ENCODE peak calls at places on chromosomes 7 and 10, in seven cellular contexts. One of them, this sample, is unnamed.

GRCh38 chr10:33238643-33239042 is 95.8 kb downstream of the NRP1 start:
- DNase-seq in H54: no peak
- DNase-seq in esophagus squamous epithelium: no peak
- DNase-seq in HCT116: no peak
- DNase-seq in endothelial cell of umbilical vein: no peak
- DNase-seq in A549: peak; percentile 82
- DNase-seq in body of pancreas: no peak
- DNase-seq in this sample: no peak

GRCh38 chr7:101218236-101219130 is 518 bp downstream of the ZNHIT1 start:
- DNase-seq in H54: no peak
- DNase-seq in esophagus squamous epithelium: no peak
- DNase-seq in HCT116: no peak
- DNase-seq in endothelial cell of umbilical vein: no peak
- DNase-seq in A549: no peak
- DNase-seq in body of pancreas: no peak
- DNase-seq in this sample: no peak

GRCh38 chr7:45682358-45682735 is 108.2 kb downstream of the ADCY1 start:
- DNase-seq in H54: no peak
- DNase-seq in esophagus squamous epithelium: no peak
- DNase-seq in HCT116: no peak
- DNase-seq in endothelial cell of umbilical vein: no peak
- DNase-seq in A549: no peak
- DNase-seq in body of pancreas: no peak
- DNase-seq in this sample: no peak

GRCh38 chr7:4818000-4818794 is 42.8 kb downstream of the AP5Z1 start:
- DNase-seq in H54: no peak
- DNase-seq in esophagus squamous epithelium: no peak
- DNase-seq in HCT116: no peak
- DNase-seq in endothelial cell of umbilical vein: no peak
- DNase-seq in A549: no peak
- DNase-seq in body of pancreas: no peak
- DNase-seq in this sample: no peak

GRCh38 chr10:111873041-111873440 is 310.5 kb downstream of the GPAM start:
- DNase-seq in H54: no peak
- DNase-seq in esophagus squamous epithelium: no peak
- DNase-seq in HCT116: no peak
- DNase-seq in endothelial cell of umbilical vein: no peak
- DNase-seq in A549: no peak
- DNase-seq in body of pancreas: no peak
- DNase-seq in this sample: no peak

GRCh38 chr7:19442016-19442785 is 266.6 kb downstream of the POLR1F start:
- DNase-seq in H54: peak; percentile 45
- DNase-seq in esophagus squamous epithelium: no peak
- DNase-seq in HCT116: peak; percentile 50
- DNase-seq in endothelial cell of umbilical vein: peak; percentile 30
- DNase-seq in A549: peak; percentile 55
- DNase-seq in body of pancreas: no peak
- DNase-seq in this sample: peak; percentile 11

GRCh38 chr7:133570321-133570720 is 317.4 kb downstream of the EXOC4 start:
- DNase-seq in H54: no peak
- DNase-seq in esophagus squamous epithelium: no peak
- DNase-seq in HCT116: no peak
- DNase-seq in endothelial cell of umbilical vein: no peak
- DNase-seq in A549: no peak
- DNase-seq in body of pancreas: no peak
- DNase-seq in this sample: no peak

GRCh38 chr10:52400564-52400963 is 86.5 kb downstream of the DKK1 start:
- DNase-seq in H54: no peak
- DNase-seq in esophagus squamous epithelium: no peak
- DNase-seq in HCT116: no peak
- DNase-seq in endothelial cell of umbilical vein: peak; percentile 13
- DNase-seq in A549: peak; percentile 12
- DNase-seq in body of pancreas: no peak
- DNase-seq in this sample: no peak

GRCh38 chr10:102324061-102324460 is 71.4 kb upstream of the NFKB2 start:
- DNase-seq in H54: no peak
- DNase-seq in esophagus squamous epithelium: no peak
- DNase-seq in HCT116: no peak
- DNase-seq in endothelial cell of umbilical vein: no peak
- DNase-seq in A549: no peak
- DNase-seq in body of pancreas: no peak
- DNase-seq in this sample: no peak

GRCh38 chr10:106535304-106535964 is 629.1 kb downstream of the SORCS1 start:
- DNase-seq in H54: no peak
- DNase-seq in esophagus squamous epithelium: no peak
- DNase-seq in HCT116: no peak
- DNase-seq in endothelial cell of umbilical vein: no peak
- DNase-seq in A549: peak; percentile 5
- DNase-seq in body of pancreas: no peak
- DNase-seq in this sample: no peak

GRCh38 chr10:93166116-93166515 is 92.4 kb downstream of the CYP26A1 start:
- DNase-seq in H54: no peak
- DNase-seq in esophagus squamous epithelium: no peak
- DNase-seq in HCT116: no peak
- DNase-seq in endothelial cell of umbilical vein: no peak
- DNase-seq in A549: no peak
- DNase-seq in body of pancreas: no peak
- DNase-seq in this sample: no peak

GRCh38 chr7:107742678-107743566 is 1.0 kb upstream of the CBLL1 start:
- DNase-seq in H54: peak; percentile 38
- DNase-seq in esophagus squamous epithelium: no peak
- DNase-seq in HCT116: no peak
- DNase-seq in endothelial cell of umbilical vein: no peak
- DNase-seq in A549: no peak
- DNase-seq in body of pancreas: peak; percentile 69
- DNase-seq in this sample: no peak

GRCh38 chr10:32981760-32982159 is 23.7 kb upstream of the ITGB1 start:
- DNase-seq in H54: no peak
- DNase-seq in esophagus squamous epithelium: no peak
- DNase-seq in HCT116: no peak
- DNase-seq in endothelial cell of umbilical vein: peak; percentile 95
- DNase-seq in A549: peak; percentile 92
- DNase-seq in body of pancreas: peak; percentile 72
- DNase-seq in this sample: no peak

GRCh38 chr10:61903184-61903990 is 1.9 kb downstream of the ARID5B start:
- DNase-seq in H54: no peak
- DNase-seq in esophagus squamous epithelium: no peak
- DNase-seq in HCT116: peak; percentile 42
- DNase-seq in endothelial cell of umbilical vein: peak; percentile 69
- DNase-seq in A549: peak; percentile 25
- DNase-seq in body of pancreas: peak; percentile 66
- DNase-seq in this sample: peak; percentile 60

GRCh38 chr10:61901829-61902447 is 439 bp downstream of the ARID5B start:
- DNase-seq in H54: no peak
- DNase-seq in esophagus squamous epithelium: no peak
- DNase-seq in HCT116: no peak
- DNase-seq in endothelial cell of umbilical vein: no peak
- DNase-seq in A549: peak; percentile 31
- DNase-seq in body of pancreas: peak; percentile 37
- DNase-seq in this sample: peak; percentile 55

GRCh38 chr10:61903991-61904350 is 2.5 kb downstream of the ARID5B start:
- DNase-seq in H54: no peak
- DNase-seq in esophagus squamous epithelium: no peak
- DNase-seq in HCT116: no peak
- DNase-seq in endothelial cell of umbilical vein: peak; percentile 59
- DNase-seq in A549: no peak
- DNase-seq in body of pancreas: no peak
- DNase-seq in this sample: no peak

GRCh38 chr10:61900829-61901783 is at the start of gene ARID5B:
- DNase-seq in H54: no peak
- DNase-seq in esophagus squamous epithelium: no peak
- DNase-seq in HCT116: peak; percentile 68
- DNase-seq in endothelial cell of umbilical vein: peak; percentile 59
- DNase-seq in A549: peak; percentile 68
- DNase-seq in body of pancreas: peak; percentile 77
- DNase-seq in this sample: peak; percentile 56

GRCh38 chr10:61902448-61903183 is 1.1 kb downstream of the ARID5B start:
- DNase-seq in H54: no peak
- DNase-seq in esophagus squamous epithelium: no peak
- DNase-seq in HCT116: peak; percentile 51
- DNase-seq in endothelial cell of umbilical vein: peak; percentile 84
- DNase-seq in A549: peak; percentile 55
- DNase-seq in body of pancreas: peak; percentile 72
- DNase-seq in this sample: peak; percentile 56
- TF ChIP-seq POLR2A in H54: no peak
- TF ChIP-seq POLR2A in esophagus squamous epithelium: no peak
- TF ChIP-seq POLR2A in HCT116: no peak
- TF ChIP-seq POLR2A in endothelial cell of umbilical vein: no peak
- TF ChIP-seq POLR2A in A549: no peak
- TF ChIP-seq POLR2A in body of pancreas: peak; percentile 21
- TF ChIP-seq POLR2A in this sample: no peak

GRCh38 chr10:70227548-70228320 is 5.5 kb downstream of the PPA1 start:
- DNase-seq in H54: no peak
- DNase-seq in esophagus squamous epithelium: no peak
- DNase-seq in HCT116: no peak
- DNase-seq in endothelial cell of umbilical vein: no peak
- DNase-seq in A549: peak; percentile 63
- DNase-seq in body of pancreas: peak; percentile 20
- DNase-seq in this sample: peak; percentile 5
- TF ChIP-seq POLR2A in H54: no peak
- TF ChIP-seq POLR2A in esophagus squamous epithelium: no peak
- TF ChIP-seq POLR2A in HCT116: no peak
- TF ChIP-seq POLR2A in endothelial cell of umbilical vein: no peak
- TF ChIP-seq POLR2A in A549: no peak
- TF ChIP-seq POLR2A in body of pancreas: no peak
- TF ChIP-seq POLR2A in this sample: no peak

GRCh38 chr10:74150151-74151056 is at the start of gene AP3M1:
- DNase-seq in H54: peak; percentile 87
- DNase-seq in esophagus squamous epithelium: peak; percentile 65
- DNase-seq in HCT116: no peak
- DNase-seq in endothelial cell of umbilical vein: peak; percentile 82
- DNase-seq in A549: no peak
- DNase-seq in body of pancreas: peak; percentile 89
- DNase-seq in this sample: no peak
- TF ChIP-seq POLR2A in H54: peak; percentile 42
- TF ChIP-seq POLR2A in esophagus squamous epithelium: no peak
- TF ChIP-seq POLR2A in HCT116: peak; percentile 48
- TF ChIP-seq POLR2A in endothelial cell of umbilical vein: no peak
- TF ChIP-seq POLR2A in A549: peak; percentile 49
- TF ChIP-seq POLR2A in body of pancreas: peak; percentile 24
- TF ChIP-seq POLR2A in this sample: peak; percentile 45

DNA sequence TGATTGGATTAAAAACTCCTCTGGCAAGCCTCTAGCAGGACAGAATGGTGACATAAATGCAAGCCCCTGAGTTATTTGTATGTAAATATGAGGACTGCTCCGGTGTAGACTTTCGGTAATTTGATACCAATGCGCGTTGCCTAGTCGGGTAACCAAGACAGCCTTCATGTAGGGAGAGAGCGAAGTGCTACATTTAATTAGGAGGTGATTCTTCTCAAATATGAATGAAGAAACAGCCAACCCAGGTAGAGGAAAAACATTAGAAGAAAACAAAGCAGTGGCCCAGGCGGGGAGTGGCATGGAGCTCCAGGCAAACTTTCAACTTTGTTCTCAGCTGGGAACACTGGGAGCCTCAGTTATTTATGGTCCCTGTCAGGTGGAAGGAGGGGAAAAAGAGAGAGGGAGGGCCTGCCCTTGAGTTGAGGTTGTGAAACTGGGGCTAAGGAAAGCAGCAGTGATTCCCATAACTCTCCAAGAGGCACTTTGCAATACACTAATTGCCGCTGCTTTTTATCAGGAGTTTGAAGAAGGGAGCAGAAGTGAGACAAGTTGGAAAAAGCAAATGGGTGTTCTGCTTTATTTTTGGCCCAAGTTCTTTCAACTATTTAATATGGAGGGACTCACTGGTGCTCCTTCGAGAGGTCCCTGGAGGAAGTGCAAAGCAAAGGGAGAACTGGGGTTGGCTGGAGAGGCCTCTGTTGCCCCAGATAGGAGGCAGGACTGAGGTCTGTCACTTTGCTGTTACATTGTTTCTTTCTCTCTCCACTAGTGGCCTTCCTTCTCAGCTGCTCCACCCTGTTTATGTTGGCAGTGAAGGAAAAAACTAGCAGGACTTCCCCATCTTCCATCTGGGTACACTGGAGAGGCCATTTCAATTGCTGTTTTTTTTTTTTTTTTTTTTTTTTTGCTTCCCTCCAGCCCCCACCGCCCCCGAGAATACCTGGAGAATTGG is 234.6 kb upstream of the CCDC6 start:
- DNase-seq in H54: peak; percentile 30
- DNase-seq in esophagus squamous epithelium: no peak
- DNase-seq in HCT116: no peak
- DNase-seq in endothelial cell of umbilical vein: no peak
- DNase-seq in A549: peak; percentile 52
- DNase-seq in body of pancreas: no peak
- DNase-seq in this sample: no peak
- TF ChIP-seq POLR2A in H54: no peak
- TF ChIP-seq POLR2A in esophagus squamous epithelium: no peak
- TF ChIP-seq POLR2A in HCT116: no peak
- TF ChIP-seq POLR2A in endothelial cell of umbilical vein: no peak
- TF ChIP-seq POLR2A in A549: no peak
- TF ChIP-seq POLR2A in body of pancreas: no peak
- TF ChIP-seq POLR2A in this sample: no peak

GRCh38 chr7:130912910-130913720 is 179.1 kb upstream of the KLF14 start:
- DNase-seq in H54: peak; percentile 39
- DNase-seq in esophagus squamous epithelium: peak; percentile 24
- DNase-seq in HCT116: peak; percentile 91
- DNase-seq in endothelial cell of umbilical vein: peak; percentile 97
- DNase-seq in A549: peak; percentile 91
- DNase-seq in body of pancreas: peak; percentile 51
- DNase-seq in this sample: peak; percentile 45
- TF ChIP-seq POLR2A in H54: peak; percentile 39
- TF ChIP-seq POLR2A in esophagus squamous epithelium: no peak
- TF ChIP-seq POLR2A in HCT116: no peak
- TF ChIP-seq POLR2A in endothelial cell of umbilical vein: peak; percentile 48
- TF ChIP-seq POLR2A in A549: peak; percentile 36
- TF ChIP-seq POLR2A in body of pancreas: peak; percentile 40
- TF ChIP-seq POLR2A in this sample: peak; percentile 51

DNA sequence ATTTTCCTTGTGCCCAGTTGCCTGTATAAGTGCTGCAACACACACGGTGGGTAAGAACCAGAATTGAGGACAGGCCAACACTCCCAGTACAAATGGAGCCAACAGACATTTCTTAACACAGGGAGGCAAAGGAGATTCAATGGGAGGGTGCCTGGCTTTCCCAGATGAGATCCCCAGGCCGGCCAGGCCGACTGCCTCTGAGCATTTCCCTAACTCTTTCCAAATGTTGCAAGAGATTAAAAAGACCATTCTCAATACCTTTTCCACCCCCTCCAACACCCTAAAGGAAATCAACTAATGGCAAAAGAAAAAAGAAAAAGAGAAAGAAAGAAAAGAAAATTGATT is 3.9 kb downstream of the HOXA11 start:
- DNase-seq in H54: no peak
- DNase-seq in esophagus squamous epithelium: no peak
- DNase-seq in HCT116: no peak
- DNase-seq in endothelial cell of umbilical vein: no peak
- DNase-seq in A549: no peak
- DNase-seq in body of pancreas: no peak
- DNase-seq in this sample: no peak
- TF ChIP-seq POLR2A in H54: no peak
- TF ChIP-seq POLR2A in esophagus squamous epithelium: no peak
- TF ChIP-seq POLR2A in HCT116: no peak
- TF ChIP-seq POLR2A in endothelial cell of umbilical vein: no peak
- TF ChIP-seq POLR2A in A549: no peak
- TF ChIP-seq POLR2A in body of pancreas: no peak
- TF ChIP-seq POLR2A in this sample: no peak